ENCODE peak calls at places on chromosomes 5 and 9, in six cellular contexts. Y, C, R, Z, T and B are unnamed samples.

GRCh38 chr9:89359018-89359417 is 40.7 kb downstream of the SECISBP2 start:
- DNase-seq in Y (no peak), C (no peak), Z (no peak), R (no peak), T (no peak), B (no peak)

GRCh38 chr9:88722753-88723152 is 187.8 kb downstream of the NXNL2 start:
- DNase-seq in Z (no peak), Y (peak; percentile 26), R (no peak), C (no peak), T (peak; percentile 21), B (peak; percentile 45)

GRCh38 chr9:21605489-21605931 is 123.4 kb upstream of the IFNE start:
- DNase-seq in C (no peak), Z (no peak), T (peak; percentile 72), R (no peak), Y (peak; percentile 88), B (no peak)

GRCh38 chr9:100028201-100028784 is 70.5 kb downstream of the ERP44 start:
- DNase-seq in T (peak; percentile 77), Y (peak; percentile 76), C (peak; percentile 52), R (peak; percentile 84), Z (peak; percentile 38), B (peak; percentile 89)

GRCh38 chr5:150598821-150599273 is 41.6 kb upstream of the SYNPO start:
- DNase-seq in T (no peak), R (no peak), C (no peak), Y (no peak), Z (no peak), B (no peak)

GRCh38 chr5:62206150-62206829 is 99.7 kb upstream of the KIF2A start:
- DNase-seq in T (peak; percentile 2), R (peak; percentile 81), Z (peak; percentile 33), Y (no peak), C (no peak), B (peak; percentile 85)

GRCh38 chr5:885127-885442 is 7.5 kb downstream of the BRD9 start:
- DNase-seq in Z (no peak), R (no peak), Y (no peak), T (no peak), C (no peak), B (no peak)

GRCh38 chr5:91469517-91470165 is 86.5 kb upstream of the ARRDC3 start:
- DNase-seq in Z (no peak), R (no peak), C (no peak), T (peak; percentile 55), Y (no peak), B (no peak)

GRCh38 chr5:157049605-157050004 is 9.3 kb downstream of the HAVCR1 start:
- DNase-seq in Y (no peak), C (no peak), Z (no peak), T (peak; percentile 78), R (no peak), B (peak; percentile 96)

GRCh38 chr9:122936464-122936863 is 4.4 kb upstream of the RABGAP1 start:
- DNase-seq in Y (no peak), C (no peak), T (no peak), Z (no peak), R (no peak), B (no peak)

GRCh38 chr9:107175826-107176500 is 107.1 kb upstream of the RAD23B start:
- DNase-seq in T (no peak), R (no peak), C (no peak), Z (no peak), Y (no peak), B (peak; percentile 34)

GRCh38 chr9:119418721-119419120 is 49.5 kb upstream of the BRINP1 start:
- DNase-seq in Y (no peak), R (no peak), Z (no peak), C (no peak), T (no peak), B (no peak)

GRCh38 chr5:10499066-10499465 is 57.4 kb downstream of the ROPN1L start:
- DNase-seq in R (no peak), T (no peak), C (no peak), Z (no peak), Y (no peak), B (no peak)

GRCh38 chr9:94139672-94140417 is 55.6 kb downstream of the PTPDC1 start:
- DNase-seq in Z (no peak), T (peak; percentile 94), C (no peak), Y (peak; percentile 96), R (no peak), B (no peak)

GRCh38 chr5:130652178-130652577 is 512.9 kb downstream of the HINT1 start:
- DNase-seq in Z (no peak), R (no peak), Y (no peak), T (peak; percentile 84), C (no peak), B (no peak)

GRCh38 chr5:128081111-128081865 is 2.3 kb upstream of the SLC12A2 start:
- DNase-seq in Y (no peak), C (no peak), T (no peak), Z (no peak), R (no peak), B (no peak)

GRCh38 chr5:160233215-160233614 is 3.9 kb downstream of the FABP6 start:
- DNase-seq in T (no peak), Z (no peak), R (no peak), Y (peak; percentile 30), C (no peak), B (no peak)

GRCh38 chr5:134526483-134527155 is 1.1 kb downstream of the JADE2 start:
- DNase-seq in Z (no peak), T (peak; percentile 49), Y (no peak), R (peak; percentile 95), C (peak; percentile 55), B (peak; percentile 96)

GRCh38 chr5:16916262-16916878 is 19.7 kb downstream of the MYO10 start:
- DNase-seq in C (no peak), R (no peak), T (peak; percentile 75), Z (no peak), Y (peak; percentile 93), B (no peak)

GRCh38 chr5:51378778-51379652 is 4.2 kb upstream of the ISL1 start:
- DNase-seq in Z (no peak), R (peak; percentile 63), T (peak; percentile 73), Y (no peak), C (peak; percentile 45), B (peak; percentile 66)

GRCh38 chr9:108565651-108566378 is 290.0 kb downstream of the ACTL7B start:
- DNase-seq in T (peak; percentile 85), Z (peak; percentile 31), Y (peak; percentile 88), R (peak; percentile 49), C (peak; percentile 75), B (peak; percentile 90)

GRCh38 chr9:29556317-29556716 is 1983.0 kb upstream of the C9orf72 start:
- DNase-seq in Y (no peak), Z (no peak), C (no peak), R (no peak), T (peak; percentile 36), B (peak; percentile 2)

GRCh38 chr5:35803221-35803651 is 53.5 kb upstream of the IL7R start:
- DNase-seq in R (peak; percentile 80), C (peak; percentile 46), T (peak; percentile 73), Z (no peak), Y (peak; percentile 79), B (peak; percentile 92)

GRCh38 chr5:66897355-66897754 is 299.2 kb downstream of the CD180 start:
- DNase-seq in T (no peak), C (no peak), Y (no peak), R (no peak), Z (no peak), B (no peak)

GRCh38 chr5:177523711-177524538 is 7.2 kb upstream of the DDX41 start:
- DNase-seq in Z (no peak), R (no peak), C (no peak), Y (no peak), T (no peak), B (no peak)

GRCh38 chr9:115117999-115118470 is at the start of gene TNC:
- DNase-seq in Z (no peak), C (peak; percentile 52), Y (peak; percentile 92), R (peak; percentile 63), T (peak; percentile 81), B (peak; percentile 96)
- H3K27ac ChIP-seq in Z (no peak within 1 kb of the TSS), C (peak within 1 kb of the TSS; percentile 75), Y (peak within 1 kb of the TSS; percentile 91), R (no peak within 1 kb of the TSS), T (peak within 1 kb of the TSS; percentile 95), B (peak within 1 kb of the TSS; percentile 73)

GRCh38 chr5:173831196-173831914 is 56.8 kb upstream of the CPEB4 start:
- DNase-seq in Z (no peak), T (no peak), R (no peak), C (no peak), Y (no peak), B (peak; percentile 41)

GRCh38 chr5:173834070-173834771 is 53.9 kb upstream of the CPEB4 start:
- DNase-seq in Y (no peak), R (no peak), T (no peak), C (no peak), Z (no peak), B (no peak)

GRCh38 chr5:173832386-173832785 is 55.8 kb upstream of the CPEB4 start:
- DNase-seq in R (no peak), T (no peak), Z (no peak), C (no peak), Y (no peak), B (no peak)

GRCh38 chr5:173835131-173835530 is 53.0 kb upstream of the CPEB4 start:
- DNase-seq in C (no peak), T (no peak), Y (no peak), Z (no peak), R (no peak), B (no peak)

DNA sequence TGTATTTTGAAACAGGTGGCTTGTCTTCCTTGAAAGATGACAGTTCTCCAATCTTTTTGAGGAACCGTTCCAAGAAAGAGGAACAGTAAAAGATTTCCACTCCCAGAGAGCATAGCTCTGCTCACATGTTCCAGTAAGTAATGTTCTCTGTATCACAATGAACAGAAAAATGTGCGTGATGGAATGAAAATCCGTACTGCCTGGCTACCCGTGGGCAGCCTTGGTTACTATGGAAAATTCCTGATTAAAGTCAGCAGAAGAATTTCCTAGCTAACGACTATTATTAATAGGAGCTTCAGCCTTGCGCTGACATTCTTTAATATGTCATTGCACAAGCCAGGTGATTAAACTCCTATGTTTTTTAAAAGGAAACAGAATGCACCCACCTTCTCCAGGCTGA is 54.9 kb upstream of the CPEB4 start:
- DNase-seq in C (no peak), Y (no peak), Z (no peak), R (no peak), T (no peak), B (no peak)
- H3K4me2 ChIP-seq in C (no peak overlapping the region), Y (no peak overlapping the region), Z (no peak overlapping the region), R (no peak overlapping the region), T (no peak overlapping the region), B (no peak overlapping the region)

GRCh38 chr5:72515211-72515610 is 8.0 kb upstream of the ZNF366 start:
- DNase-seq in C (no peak), R (no peak), T (no peak), Z (no peak), Y (no peak), B (no peak)
- H2AK5ac ChIP-seq in C (no peak overlapping the region), R (no peak overlapping the region), T (no peak overlapping the region), Z (no peak overlapping the region), Y (no peak overlapping the region), B (no peak overlapping the region)

DNA sequence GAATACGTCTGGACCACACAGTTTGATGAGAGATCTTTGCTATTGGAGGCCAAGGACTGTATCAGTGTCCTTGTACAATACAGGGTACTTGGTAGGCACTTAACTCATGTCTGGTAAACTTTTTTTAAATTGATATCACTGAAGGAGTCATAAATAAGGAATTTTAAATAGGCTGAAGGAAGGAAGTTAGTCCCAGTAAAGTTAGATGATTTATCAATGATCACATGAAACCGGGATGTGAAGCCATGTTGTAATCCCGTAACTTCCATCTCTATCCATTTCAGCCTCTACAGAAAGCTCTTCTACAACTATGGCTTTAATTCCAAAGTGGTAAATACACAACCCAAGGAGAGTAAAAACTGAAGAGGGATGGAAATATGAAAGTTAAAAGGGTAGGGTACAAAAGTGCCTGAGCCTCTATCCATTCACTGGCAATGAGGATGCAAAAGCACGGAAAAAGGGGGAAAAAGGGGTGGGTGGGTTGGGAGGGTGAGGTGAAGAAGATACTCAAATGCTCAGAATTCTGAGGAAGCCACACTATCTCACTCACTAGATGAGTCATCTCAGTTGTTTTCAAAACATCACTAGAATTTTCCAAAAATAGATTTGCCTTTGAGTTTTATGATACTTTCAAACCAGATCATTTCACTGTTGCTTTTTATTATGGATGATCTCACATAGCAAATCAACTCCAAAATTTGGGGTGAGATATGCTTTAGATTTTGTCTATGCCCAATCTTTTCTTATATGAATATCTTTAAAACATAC is 1053.5 kb downstream of the NR2F1-AS1 start:
- DNase-seq in Z (no peak), T (peak; percentile 70), R (no peak), Y (peak; percentile 65), C (no peak), B (peak; percentile 12)
- H3K27ac ChIP-seq in Z (no peak overlapping the region), T (no peak overlapping the region), R (no peak overlapping the region), Y (no peak overlapping the region), C (no peak overlapping the region), B (no peak overlapping the region)